ENCODE peak calls at places on chromosomes 5 and 9, in seven cellular contexts. One of them, this sample, is unnamed.

GRCh38 chr9:128987800-128988199 is 40.3 kb downstream of the NUP188 start:
- DNase-seq in B cell: no peak
- DNase-seq in transverse colon: no peak
- DNase-seq in upper lobe of left lung: no peak
- DNase-seq in endothelial cell: no peak
- DNase-seq in cardiac fibroblast: peak
- DNase-seq in bronchial epithelial cell: peak
- DNase-seq in this sample: no peak

GRCh38 chr5:71587709-71588532 is 781 bp downstream of the MCCC2 start:
- DNase-seq in B cell: no peak
- DNase-seq in transverse colon: no peak
- DNase-seq in upper lobe of left lung: no peak
- DNase-seq in endothelial cell: no peak
- DNase-seq in cardiac fibroblast: peak
- DNase-seq in bronchial epithelial cell: no peak
- DNase-seq in this sample: no peak

GRCh38 chr9:111944467-111944866 is 47.9 kb downstream of the UGCG start:
- DNase-seq in B cell: no peak
- DNase-seq in transverse colon: no peak
- DNase-seq in upper lobe of left lung: no peak
- DNase-seq in endothelial cell: no peak
- DNase-seq in cardiac fibroblast: peak
- DNase-seq in bronchial epithelial cell: peak
- DNase-seq in this sample: no peak

GRCh38 chr5:34929720-34930526 is 564 bp downstream of the DNAJC21 start:
- DNase-seq in B cell: peak
- DNase-seq in transverse colon: peak
- DNase-seq in upper lobe of left lung: peak
- DNase-seq in endothelial cell: peak
- DNase-seq in cardiac fibroblast: peak
- DNase-seq in bronchial epithelial cell: peak
- DNase-seq in this sample: peak

GRCh38 chr5:34652916-34653315 is 3.2 kb upstream of the RAI14 start:
- DNase-seq in B cell: no peak
- DNase-seq in transverse colon: no peak
- DNase-seq in upper lobe of left lung: no peak
- DNase-seq in endothelial cell: no peak
- DNase-seq in cardiac fibroblast: peak
- DNase-seq in bronchial epithelial cell: no peak
- DNase-seq in this sample: no peak

GRCh38 chr5:131377785-131378325 is 114.0 kb downstream of the CDC42SE2 start:
- DNase-seq in B cell: no peak
- DNase-seq in transverse colon: no peak
- DNase-seq in upper lobe of left lung: no peak
- DNase-seq in endothelial cell: no peak
- DNase-seq in cardiac fibroblast: peak
- DNase-seq in bronchial epithelial cell: peak
- DNase-seq in this sample: no peak

GRCh38 chr9:137611623-137612609 is 6.4 kb downstream of the ARRDC1 start:
- DNase-seq in B cell: no peak
- DNase-seq in transverse colon: peak
- DNase-seq in upper lobe of left lung: peak
- DNase-seq in endothelial cell: no peak
- DNase-seq in cardiac fibroblast: peak
- DNase-seq in bronchial epithelial cell: peak
- DNase-seq in this sample: no peak

GRCh38 chr9:87529666-87530065 is 32.0 kb downstream of the DAPK1 start:
- DNase-seq in B cell: no peak
- DNase-seq in transverse colon: no peak
- DNase-seq in upper lobe of left lung: peak
- DNase-seq in endothelial cell: no peak
- DNase-seq in cardiac fibroblast: no peak
- DNase-seq in bronchial epithelial cell: no peak
- DNase-seq in this sample: no peak

GRCh38 chr9:21964925-21965385 is 29.2 kb downstream of the CDKN2A start:
- DNase-seq in B cell: peak
- DNase-seq in transverse colon: peak
- DNase-seq in upper lobe of left lung: peak
- DNase-seq in endothelial cell: peak
- DNase-seq in cardiac fibroblast: peak
- DNase-seq in bronchial epithelial cell: peak
- DNase-seq in this sample: peak

GRCh38 chr9:34317436-34317835 is 11.6 kb downstream of the KIF24 start:
- DNase-seq in B cell: no peak
- DNase-seq in transverse colon: no peak
- DNase-seq in upper lobe of left lung: no peak
- DNase-seq in endothelial cell: no peak
- DNase-seq in cardiac fibroblast: no peak
- DNase-seq in bronchial epithelial cell: no peak
- DNase-seq in this sample: no peak

GRCh38 chr9:14452539-14452938 is 138.6 kb upstream of the NFIB start:
- DNase-seq in B cell: no peak
- DNase-seq in transverse colon: no peak
- DNase-seq in upper lobe of left lung: no peak
- DNase-seq in endothelial cell: no peak
- DNase-seq in cardiac fibroblast: no peak
- DNase-seq in bronchial epithelial cell: peak
- DNase-seq in this sample: no peak

GRCh38 chr5:135596788-135597187 is 18.0 kb upstream of the CXCL14 start:
- DNase-seq in B cell: no peak
- DNase-seq in transverse colon: no peak
- DNase-seq in upper lobe of left lung: no peak
- DNase-seq in endothelial cell: no peak
- DNase-seq in cardiac fibroblast: no peak
- DNase-seq in bronchial epithelial cell: no peak
- DNase-seq in this sample: no peak

GRCh38 chr5:73120222-73121108 is at the start of gene TMEM171:
- DNase-seq in B cell: no peak
- DNase-seq in transverse colon: peak
- DNase-seq in upper lobe of left lung: peak
- DNase-seq in endothelial cell: peak
- DNase-seq in cardiac fibroblast: peak
- DNase-seq in bronchial epithelial cell: peak
- DNase-seq in this sample: no peak

GRCh38 chr5:171595801-171596231 is 176.4 kb downstream of the FGF18 start:
- DNase-seq in B cell: no peak
- DNase-seq in transverse colon: no peak
- DNase-seq in upper lobe of left lung: no peak
- DNase-seq in endothelial cell: no peak
- DNase-seq in cardiac fibroblast: peak
- DNase-seq in bronchial epithelial cell: peak
- DNase-seq in this sample: no peak

GRCh38 chr5:173896631-173897030 is 8.5 kb downstream of the CPEB4 start:
- DNase-seq in B cell: no peak
- DNase-seq in transverse colon: no peak
- DNase-seq in upper lobe of left lung: no peak
- DNase-seq in endothelial cell: no peak
- DNase-seq in cardiac fibroblast: no peak
- DNase-seq in bronchial epithelial cell: no peak
- DNase-seq in this sample: no peak

GRCh38 chr9:126151031-126151670 is 175.5 kb upstream of the MVB12B start:
- DNase-seq in B cell: no peak
- DNase-seq in transverse colon: peak
- DNase-seq in upper lobe of left lung: no peak
- DNase-seq in endothelial cell: no peak
- DNase-seq in cardiac fibroblast: peak
- DNase-seq in bronchial epithelial cell: no peak
- DNase-seq in this sample: no peak

GRCh38 chr9:127290666-127291065 is 26.1 kb downstream of the GARNL3 start:
- DNase-seq in B cell: no peak
- DNase-seq in transverse colon: no peak
- DNase-seq in upper lobe of left lung: no peak
- DNase-seq in endothelial cell: no peak
- DNase-seq in cardiac fibroblast: no peak
- DNase-seq in bronchial epithelial cell: no peak
- DNase-seq in this sample: no peak

GRCh38 chr5:123119334-123119986 is 30.4 kb downstream of the PRDM6 start:
- DNase-seq in B cell: no peak
- DNase-seq in transverse colon: no peak
- DNase-seq in upper lobe of left lung: peak
- DNase-seq in endothelial cell: peak
- DNase-seq in cardiac fibroblast: peak
- DNase-seq in bronchial epithelial cell: no peak
- DNase-seq in this sample: no peak

GRCh38 chr5:151868451-151868850 is 56.2 kb downstream of the GLRA1 start:
- DNase-seq in B cell: no peak
- DNase-seq in transverse colon: no peak
- DNase-seq in upper lobe of left lung: no peak
- DNase-seq in endothelial cell: no peak
- DNase-seq in cardiac fibroblast: no peak
- DNase-seq in bronchial epithelial cell: no peak
- DNase-seq in this sample: no peak

GRCh38 chr9:129849042-129849441 is 13.8 kb downstream of the USP20 start:
- DNase-seq in B cell: no peak
- DNase-seq in transverse colon: no peak
- DNase-seq in upper lobe of left lung: no peak
- DNase-seq in endothelial cell: no peak
- DNase-seq in cardiac fibroblast: no peak
- DNase-seq in bronchial epithelial cell: no peak
- DNase-seq in this sample: no peak

GRCh38 chr9:70484232-70485130 is 70.0 kb upstream of the KLF9 start:
- DNase-seq in B cell: peak
- DNase-seq in transverse colon: peak
- DNase-seq in upper lobe of left lung: peak
- DNase-seq in endothelial cell: peak
- DNase-seq in cardiac fibroblast: peak
- DNase-seq in bronchial epithelial cell: peak
- DNase-seq in this sample: no peak

GRCh38 chr5:143494162-143494561 is 90.7 kb upstream of the NR3C1 start:
- DNase-seq in B cell: no peak
- DNase-seq in transverse colon: no peak
- DNase-seq in upper lobe of left lung: no peak
- DNase-seq in endothelial cell: no peak
- DNase-seq in cardiac fibroblast: peak
- DNase-seq in bronchial epithelial cell: peak
- DNase-seq in this sample: no peak

GRCh38 chr9:79799691-79800345 is 228.1 kb downstream of the TLE4 start:
- DNase-seq in B cell: no peak
- DNase-seq in transverse colon: no peak
- DNase-seq in upper lobe of left lung: peak
- DNase-seq in endothelial cell: no peak
- DNase-seq in cardiac fibroblast: peak
- DNase-seq in bronchial epithelial cell: no peak
- DNase-seq in this sample: no peak

DNA sequence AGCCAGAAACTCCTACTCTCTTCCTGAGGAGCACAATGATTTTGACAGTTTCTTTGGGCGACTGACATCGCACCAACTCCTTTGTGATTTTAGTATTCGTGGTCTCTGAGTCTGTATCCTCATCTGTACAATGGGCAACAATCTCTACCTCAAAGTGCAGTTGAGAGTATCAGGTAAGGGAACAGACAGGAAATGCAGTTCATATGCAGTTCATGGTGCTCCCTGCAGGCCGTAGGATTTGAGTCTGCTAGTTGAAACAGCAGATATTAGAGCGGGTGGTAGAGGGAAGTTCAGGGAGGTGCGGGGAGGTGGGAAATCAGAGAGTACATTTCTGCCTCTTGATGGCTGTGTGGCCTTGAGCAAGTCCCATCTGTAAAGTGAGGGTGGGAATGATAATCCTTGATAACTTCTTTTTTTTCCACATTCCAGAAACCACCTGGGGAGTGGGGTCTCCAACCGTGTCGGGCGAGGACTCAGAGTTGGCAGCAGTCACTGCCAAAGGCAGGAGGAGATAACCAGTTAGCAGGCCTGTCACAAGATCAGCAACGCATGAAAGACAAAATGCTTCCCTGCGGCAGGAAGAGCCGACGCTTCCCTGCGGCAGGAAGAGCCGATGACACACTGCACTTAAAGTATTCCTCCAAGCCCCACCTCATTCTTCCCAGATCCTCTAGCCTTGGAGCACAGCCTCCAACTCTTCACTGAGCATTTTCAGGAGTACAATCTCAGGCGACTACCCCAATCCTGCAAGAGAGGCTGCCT is 6.0 kb upstream of the NEK6 start:
- DNase-seq in B cell: no peak
- DNase-seq in transverse colon: no peak
- DNase-seq in upper lobe of left lung: no peak
- DNase-seq in endothelial cell: no peak
- DNase-seq in cardiac fibroblast: peak
- DNase-seq in bronchial epithelial cell: no peak
- DNase-seq in this sample: no peak
- TF ChIP-seq CTCF in B cell: no peak
- TF ChIP-seq CTCF in transverse colon: no peak
- TF ChIP-seq CTCF in upper lobe of left lung: no peak
- TF ChIP-seq CTCF in endothelial cell: no peak
- TF ChIP-seq CTCF in cardiac fibroblast: no peak
- TF ChIP-seq CTCF in bronchial epithelial cell: no peak
- TF ChIP-seq CTCF in this sample: no peak

DNA sequence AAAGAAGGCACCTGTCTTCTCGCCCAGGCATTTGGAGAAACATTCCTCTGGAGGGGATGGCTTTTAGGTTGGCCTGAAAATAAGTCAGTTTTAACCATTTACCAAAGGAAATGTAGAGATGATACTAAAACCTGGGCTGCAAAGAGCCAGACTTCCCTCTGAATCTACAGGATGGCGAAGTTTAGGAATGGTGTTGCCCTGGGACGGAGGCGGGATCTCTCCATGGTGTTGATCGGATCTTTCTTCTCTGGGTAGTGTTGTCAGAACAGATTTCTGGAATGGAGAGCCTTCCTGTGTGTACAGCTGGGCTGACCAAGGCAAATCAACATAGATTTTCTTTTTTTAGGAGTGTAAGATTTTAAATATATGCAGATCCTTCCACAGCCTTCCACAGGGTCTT is 159.2 kb downstream of the PDZD2 start:
- DNase-seq in B cell: no peak
- DNase-seq in transverse colon: no peak
- DNase-seq in upper lobe of left lung: no peak
- DNase-seq in endothelial cell: no peak
- DNase-seq in cardiac fibroblast: no peak
- DNase-seq in bronchial epithelial cell: no peak
- DNase-seq in this sample: no peak
- TF ChIP-seq CTCF in B cell: no peak
- TF ChIP-seq CTCF in transverse colon: no peak
- TF ChIP-seq CTCF in upper lobe of left lung: no peak
- TF ChIP-seq CTCF in endothelial cell: no peak
- TF ChIP-seq CTCF in cardiac fibroblast: no peak
- TF ChIP-seq CTCF in bronchial epithelial cell: no peak
- TF ChIP-seq CTCF in this sample: no peak

GRCh38 chr5:176391479-176391878 is 2.9 kb downstream of the HIGD2A start:
- DNase-seq in B cell: no peak
- DNase-seq in transverse colon: no peak
- DNase-seq in upper lobe of left lung: no peak
- DNase-seq in endothelial cell: no peak
- DNase-seq in cardiac fibroblast: no peak
- DNase-seq in bronchial epithelial cell: no peak
- DNase-seq in this sample: no peak
- TF ChIP-seq CTCF in B cell: no peak
- TF ChIP-seq CTCF in transverse colon: no peak
- TF ChIP-seq CTCF in upper lobe of left lung: no peak
- TF ChIP-seq CTCF in endothelial cell: no peak
- TF ChIP-seq CTCF in cardiac fibroblast: no peak
- TF ChIP-seq CTCF in bronchial epithelial cell: no peak
- TF ChIP-seq CTCF in this sample: no peak

DNA sequence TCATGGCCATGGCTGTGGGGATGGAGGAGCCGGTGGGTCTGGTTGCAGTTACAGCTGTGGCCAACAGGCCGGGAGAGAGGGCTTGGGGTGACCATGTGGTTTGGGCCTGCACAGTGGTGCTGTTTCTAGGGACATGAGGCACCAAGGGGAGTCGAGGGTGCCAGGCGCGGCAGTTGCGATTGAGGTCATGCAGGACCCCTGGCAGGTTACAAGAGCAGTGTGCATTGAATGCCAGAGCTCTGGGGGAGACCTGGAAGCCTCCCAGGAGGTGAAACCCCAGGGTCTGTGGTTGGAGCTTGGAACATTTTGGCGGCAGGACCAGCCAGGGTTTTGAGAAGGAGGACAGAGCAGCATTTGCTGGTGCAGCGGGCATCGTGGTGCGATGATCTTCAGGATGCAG is 21.7 kb downstream of the RXRA start:
- DNase-seq in B cell: no peak
- DNase-seq in transverse colon: no peak
- DNase-seq in upper lobe of left lung: no peak
- DNase-seq in endothelial cell: no peak
- DNase-seq in cardiac fibroblast: no peak
- DNase-seq in bronchial epithelial cell: no peak
- DNase-seq in this sample: no peak
- TF ChIP-seq CTCF in B cell: no peak
- TF ChIP-seq CTCF in transverse colon: no peak
- TF ChIP-seq CTCF in upper lobe of left lung: no peak
- TF ChIP-seq CTCF in endothelial cell: no peak
- TF ChIP-seq CTCF in cardiac fibroblast: no peak
- TF ChIP-seq CTCF in bronchial epithelial cell: no peak
- TF ChIP-seq CTCF in this sample: no peak

This sample was measured in natural killer cell.